ENCODE peak calls at places on chromosomes 16 and 17, in six cellular contexts. X is GM23248; C is mammary epithelial cell; D is HL-60; U is OCI-LY7; G is CD4-positive, CD25-positive, alpha-beta regulatory T cell. Y is an unnamed sample.

GRCh38 chr17:82845163-82845807 is 5.5 kb upstream of the ZNF750 start:
- DNase-seq in X (no peak), U (no peak), D (no peak), G (no peak), C (no peak), Y (no peak)

GRCh38 chr17:76000755-76001521 is at the start of gene CDK3:
- DNase-seq in X (no peak), G (no peak), C (no peak), D (no peak), U (no peak), Y (no peak)

GRCh38 chr16:88382491-88383400 is at the start of gene ZNF469:
- DNase-seq in U (no peak), X (peak; percentile 77), D (no peak), C (no peak), G (no peak), Y (peak; percentile 78)

GRCh38 chr16:19177111-19177747 is 9.2 kb downstream of the SYT17 start:
- DNase-seq in C (no peak), G (no peak), X (no peak), D (no peak), U (no peak), Y (peak; percentile 57)

GRCh38 chr17:48624544-48625501 is 1.3 kb downstream of the HOXB9 start:
- DNase-seq in G (peak; percentile 24), C (no peak), D (no peak), U (no peak), X (peak; percentile 44), Y (peak; percentile 87)

GRCh38 chr17:3966720-3967363 is 2.6 kb upstream of the ATP2A3 start:
- DNase-seq in U (peak; percentile 69), G (no peak), C (no peak), D (no peak), X (no peak), Y (no peak)

GRCh38 chr17:66032082-66032712 is 159.7 kb downstream of the CEP112 start:
- DNase-seq in D (no peak), U (no peak), G (no peak), X (no peak), C (no peak), Y (no peak)

GRCh38 chr17:55585629-55586028 is 74.4 kb upstream of the SMIM36 start:
- DNase-seq in D (no peak), G (no peak), C (no peak), X (no peak), U (no peak), Y (no peak)

GRCh38 chr16:11470676-11471415 is 115.9 kb downstream of the LITAF start:
- DNase-seq in U (no peak), X (peak; percentile 48), D (no peak), G (no peak), C (no peak), Y (no peak)

GRCh38 chr17:42844271-42844670 is at the start of gene AOC2:
- DNase-seq in U (no peak), C (no peak), D (no peak), X (no peak), G (no peak), Y (no peak)

GRCh38 chr17:62712011-62712615 is 84.6 kb downstream of the MRC2 start:
- DNase-seq in D (no peak), C (no peak), G (no peak), X (no peak), U (no peak), Y (peak; percentile 43)

GRCh38 chr17:62714016-62714777 is 86.7 kb downstream of the MRC2 start:
- DNase-seq in C (no peak), D (no peak), G (no peak), X (peak; percentile 78), U (no peak), Y (peak; percentile 45)

GRCh38 chr17:62716834-62717588 is 89.5 kb downstream of the MRC2 start:
- DNase-seq in U (no peak), G (no peak), X (no peak), C (no peak), D (no peak), Y (peak; percentile 66)

GRCh38 chr17:62715882-62716390 is 88.5 kb downstream of the MRC2 start:
- DNase-seq in G (no peak), X (no peak), C (no peak), D (no peak), U (no peak), Y (peak; percentile 40)

DNA sequence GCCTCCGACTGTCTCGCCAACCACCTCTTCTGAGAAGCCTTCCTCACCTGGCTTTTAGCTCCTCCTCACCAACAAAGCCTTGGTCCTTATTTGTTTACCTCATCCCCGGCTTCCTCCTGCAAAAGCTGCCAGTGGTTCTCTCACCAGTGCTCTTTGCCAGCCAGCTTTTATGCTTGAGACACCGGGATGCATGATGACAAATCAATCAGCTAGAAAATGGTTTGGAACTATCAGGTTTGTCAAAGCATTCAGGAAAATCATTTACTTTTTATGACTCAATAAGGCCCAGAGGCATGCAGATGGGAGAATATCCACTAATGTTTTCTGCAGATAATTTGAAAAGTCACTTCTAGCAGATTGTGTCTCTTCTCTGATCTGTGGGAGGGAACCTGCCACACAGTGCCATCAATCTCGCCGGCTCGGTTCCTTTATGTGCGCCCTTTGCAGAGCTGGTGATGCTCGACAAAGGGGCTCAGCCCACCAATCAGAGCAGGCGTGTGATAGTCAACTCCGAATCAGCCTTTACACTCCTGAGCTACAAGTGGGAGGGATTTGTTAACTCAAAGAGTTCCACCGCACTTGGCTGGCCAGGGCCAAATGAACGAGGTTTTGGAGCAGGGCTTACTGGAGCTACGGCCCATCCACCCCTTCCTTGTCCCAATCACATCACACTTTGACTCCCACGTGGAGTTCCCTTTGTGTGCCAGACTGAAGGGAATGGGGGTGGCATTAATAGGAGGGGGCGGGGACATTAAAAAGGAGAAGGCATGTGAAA is 85.8 kb downstream of the MRC2 start:
- DNase-seq in U (no peak), X (no peak), C (no peak), D (no peak), G (no peak), Y (peak; percentile 61)
- H3K27ac ChIP-seq in U (no peak overlapping the region), X (no peak overlapping the region), C (no peak overlapping the region), D (no peak overlapping the region), G (no peak overlapping the region), Y (no peak overlapping the region)

GRCh38 chr16:3850544-3850899 is 30.0 kb downstream of the CREBBP start:
- DNase-seq in D (no peak), X (no peak), U (no peak), C (no peak), G (no peak), Y (no peak)

GRCh38 chr16:3849751-3850543 is 30.6 kb downstream of the CREBBP start:
- DNase-seq in X (no peak), G (no peak), U (no peak), D (no peak), C (no peak), Y (no peak)

GRCh38 chr16:3846087-3846486 is 34.4 kb downstream of the CREBBP start:
- DNase-seq in C (no peak), X (no peak), G (no peak), U (no peak), D (no peak), Y (no peak)

GRCh38 chr16:3842994-3843393 is 37.5 kb downstream of the CREBBP start:
- DNase-seq in G (no peak), C (no peak), D (peak; percentile 28), X (peak; percentile 74), U (no peak), Y (no peak)

DNA sequence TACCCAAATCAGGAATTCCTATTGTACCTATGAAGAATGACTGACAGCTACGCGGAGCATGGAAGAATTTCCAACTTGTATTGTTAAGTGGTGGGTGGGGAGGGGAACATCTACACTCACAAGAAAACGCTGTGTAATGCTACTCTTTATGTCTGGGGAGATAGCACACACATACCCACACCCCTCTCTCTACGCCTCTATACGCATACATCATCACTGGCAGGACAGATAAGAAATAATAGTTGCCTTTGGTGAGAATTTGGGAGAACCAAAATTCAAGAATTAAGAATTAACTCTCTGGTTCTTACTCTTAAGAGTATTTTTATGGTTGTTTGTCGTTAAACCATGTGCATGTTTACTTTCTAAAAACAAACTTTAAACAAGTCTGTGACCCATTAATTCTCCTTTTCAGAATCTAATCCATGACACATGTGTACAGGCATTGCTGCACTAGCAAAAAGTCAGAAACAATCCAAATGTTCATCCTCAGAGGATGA is 33.9 kb downstream of the CREBBP start:
- DNase-seq in C (no peak), D (no peak), U (no peak), X (no peak), G (no peak), Y (no peak)
- H3K27ac ChIP-seq in C (no peak overlapping the region), D (no peak overlapping the region), U (no peak overlapping the region), X (no peak overlapping the region), G (no peak overlapping the region), Y (no peak overlapping the region)

GRCh38 chr17:43845772-43846171 is 1.2 kb upstream of the CD300LG start:
- DNase-seq in U (no peak), D (no peak), X (no peak), G (no peak), C (no peak), Y (no peak)
- H3K27ac ChIP-seq in U (no peak overlapping the region), D (no peak overlapping the region), X (no peak overlapping the region), G (no peak overlapping the region), C (no peak overlapping the region), Y (no peak overlapping the region)

DNA sequence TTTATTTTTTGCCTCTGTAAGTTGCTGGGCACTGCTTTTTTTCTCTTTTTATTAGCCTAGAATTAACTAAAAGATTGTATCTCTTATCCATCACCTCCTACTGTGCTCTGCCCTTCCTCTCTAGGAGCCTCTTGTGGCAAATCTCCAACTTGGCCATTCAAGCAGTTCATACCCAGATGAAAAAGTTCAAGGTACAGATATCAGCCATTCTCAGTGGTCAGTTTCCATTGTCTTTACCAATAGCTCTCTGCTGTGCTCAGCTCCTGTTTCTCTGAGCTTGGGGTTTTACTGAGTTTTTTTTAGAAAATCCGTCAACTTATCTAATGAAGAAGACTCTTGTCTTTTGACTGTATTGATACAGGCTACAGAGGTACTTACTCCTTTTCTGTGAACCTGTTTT is 15.6 kb downstream of the MOSMO start:
- DNase-seq in X (no peak), U (no peak), G (no peak), D (no peak), C (no peak), Y (no peak)
- H3K27ac ChIP-seq in X (no peak overlapping the region), U (no peak overlapping the region), G (no peak overlapping the region), D (no peak overlapping the region), C (peak overlapping the region; percentile 1), Y (no peak overlapping the region)

GRCh38 chr16:56305956-56306565 is 114.8 kb downstream of the GNAO1 start:
- DNase-seq in G (no peak), D (no peak), U (no peak), X (no peak), C (no peak), Y (peak; percentile 83)
- H3K27ac ChIP-seq in G (no peak overlapping the region), D (no peak overlapping the region), U (no peak overlapping the region), X (no peak overlapping the region), C (no peak overlapping the region), Y (no peak overlapping the region)

Y was measured in endodermal cell.